ENCODE peak calls at places on chromosomes 3 and 15, in six cellular contexts. One of them, this sample, is unnamed.

GRCh38 chr3:127867412-127867811 is 45.1 kb upstream of the MGLL start:
- DNase-seq in tibial artery: no peak
- DNase-seq in upper lobe of right lung: no peak
- DNase-seq in uterus: no peak
- DNase-seq in CD8-positive, alpha-beta memory T cell: no peak
- DNase-seq in heart left ventricle: no peak
- DNase-seq in this sample: no peak

GRCh38 chr3:197564097-197564843 is 8.5 kb upstream of the BDH1 start:
- DNase-seq in tibial artery: no peak
- DNase-seq in upper lobe of right lung: no peak
- DNase-seq in uterus: no peak
- DNase-seq in CD8-positive, alpha-beta memory T cell: no peak
- DNase-seq in heart left ventricle: no peak
- DNase-seq in this sample: no peak

GRCh38 chr3:48885753-48886152 is 12.9 kb downstream of the SLC25A20 start:
- DNase-seq in tibial artery: no peak
- DNase-seq in upper lobe of right lung: no peak
- DNase-seq in uterus: no peak
- DNase-seq in CD8-positive, alpha-beta memory T cell: no peak
- DNase-seq in heart left ventricle: no peak
- DNase-seq in this sample: no peak

GRCh38 chr3:113485161-113485609 is 29.8 kb downstream of the SPICE1 start:
- DNase-seq in tibial artery: no peak
- DNase-seq in upper lobe of right lung: peak
- DNase-seq in uterus: no peak
- DNase-seq in CD8-positive, alpha-beta memory T cell: peak
- DNase-seq in heart left ventricle: no peak
- DNase-seq in this sample: no peak

GRCh38 chr3:19866751-19867347 is 67.2 kb downstream of the EFHB start:
- DNase-seq in tibial artery: peak
- DNase-seq in upper lobe of right lung: no peak
- DNase-seq in uterus: no peak
- DNase-seq in CD8-positive, alpha-beta memory T cell: no peak
- DNase-seq in heart left ventricle: peak
- DNase-seq in this sample: no peak

GRCh38 chr3:4614927-4615326 is 121.8 kb downstream of the ITPR1 start:
- DNase-seq in tibial artery: no peak
- DNase-seq in upper lobe of right lung: no peak
- DNase-seq in uterus: no peak
- DNase-seq in CD8-positive, alpha-beta memory T cell: no peak
- DNase-seq in heart left ventricle: no peak
- DNase-seq in this sample: no peak

GRCh38 chr15:67174864-67175573 is 79.4 kb downstream of the AAGAB start:
- DNase-seq in tibial artery: peak
- DNase-seq in upper lobe of right lung: no peak
- DNase-seq in uterus: no peak
- DNase-seq in CD8-positive, alpha-beta memory T cell: no peak
- DNase-seq in heart left ventricle: no peak
- DNase-seq in this sample: peak

GRCh38 chr3:69541823-69542264 is 156.0 kb upstream of the FRMD4B start:
- DNase-seq in tibial artery: no peak
- DNase-seq in upper lobe of right lung: peak
- DNase-seq in uterus: no peak
- DNase-seq in CD8-positive, alpha-beta memory T cell: no peak
- DNase-seq in heart left ventricle: peak
- DNase-seq in this sample: no peak

GRCh38 chr3:16147226-16147625 is 27.3 kb upstream of the GALNT15 start:
- DNase-seq in tibial artery: no peak
- DNase-seq in upper lobe of right lung: no peak
- DNase-seq in uterus: no peak
- DNase-seq in CD8-positive, alpha-beta memory T cell: no peak
- DNase-seq in heart left ventricle: no peak
- DNase-seq in this sample: no peak

GRCh38 chr15:25713736-25714537 is 149.2 kb downstream of the ATP10A start:
- DNase-seq in tibial artery: no peak
- DNase-seq in upper lobe of right lung: no peak
- DNase-seq in uterus: no peak
- DNase-seq in CD8-positive, alpha-beta memory T cell: no peak
- DNase-seq in heart left ventricle: no peak
- DNase-seq in this sample: no peak

GRCh38 chr3:100928638-100929428 is 64.4 kb downstream of the ABI3BP start:
- DNase-seq in tibial artery: no peak
- DNase-seq in upper lobe of right lung: no peak
- DNase-seq in uterus: no peak
- DNase-seq in CD8-positive, alpha-beta memory T cell: no peak
- DNase-seq in heart left ventricle: no peak
- DNase-seq in this sample: no peak

GRCh38 chr3:147256739-147257138 is 149.6 kb downstream of the ZIC4 start:
- DNase-seq in tibial artery: no peak
- DNase-seq in upper lobe of right lung: no peak
- DNase-seq in uterus: no peak
- DNase-seq in CD8-positive, alpha-beta memory T cell: no peak
- DNase-seq in heart left ventricle: no peak
- DNase-seq in this sample: no peak

GRCh38 chr3:11582123-11582968 is 61.4 kb downstream of the VGLL4 start:
- DNase-seq in tibial artery: peak
- DNase-seq in upper lobe of right lung: no peak
- DNase-seq in uterus: peak
- DNase-seq in CD8-positive, alpha-beta memory T cell: no peak
- DNase-seq in heart left ventricle: peak
- DNase-seq in this sample: no peak

GRCh38 chr3:195147649-195148121 is 123.3 kb downstream of the XXYLT1 start:
- DNase-seq in tibial artery: no peak
- DNase-seq in upper lobe of right lung: no peak
- DNase-seq in uterus: peak
- DNase-seq in CD8-positive, alpha-beta memory T cell: no peak
- DNase-seq in heart left ventricle: peak
- DNase-seq in this sample: no peak

GRCh38 chr3:184748219-184749135 is 36.6 kb upstream of the MAGEF1 start:
- DNase-seq in tibial artery: peak
- DNase-seq in upper lobe of right lung: no peak
- DNase-seq in uterus: no peak
- DNase-seq in CD8-positive, alpha-beta memory T cell: peak
- DNase-seq in heart left ventricle: no peak
- DNase-seq in this sample: no peak

GRCh38 chr3:19947549-19948071 is 713 bp downstream of the RAB5A start:
- DNase-seq in tibial artery: peak
- DNase-seq in upper lobe of right lung: no peak
- DNase-seq in uterus: peak
- DNase-seq in CD8-positive, alpha-beta memory T cell: peak
- DNase-seq in heart left ventricle: peak
- DNase-seq in this sample: no peak

GRCh38 chr3:58041826-58042324 is 33.7 kb downstream of the FLNB start:
- DNase-seq in tibial artery: no peak
- DNase-seq in upper lobe of right lung: no peak
- DNase-seq in uterus: no peak
- DNase-seq in CD8-positive, alpha-beta memory T cell: no peak
- DNase-seq in heart left ventricle: no peak
- DNase-seq in this sample: no peak

GRCh38 chr3:49357466-49358216 is 512 bp downstream of the GPX1 start:
- DNase-seq in tibial artery: peak
- DNase-seq in upper lobe of right lung: peak
- DNase-seq in uterus: peak
- DNase-seq in CD8-positive, alpha-beta memory T cell: peak
- DNase-seq in heart left ventricle: peak
- DNase-seq in this sample: no peak

GRCh38 chr3:39101022-39101689 is 6.3 kb downstream of the GORASP1 start:
- DNase-seq in tibial artery: no peak
- DNase-seq in upper lobe of right lung: no peak
- DNase-seq in uterus: no peak
- DNase-seq in CD8-positive, alpha-beta memory T cell: peak
- DNase-seq in heart left ventricle: no peak
- DNase-seq in this sample: no peak

GRCh38 chr3:109234300-109234699 is 82.0 kb downstream of the DPPA2 start:
- DNase-seq in tibial artery: no peak
- DNase-seq in upper lobe of right lung: no peak
- DNase-seq in uterus: no peak
- DNase-seq in CD8-positive, alpha-beta memory T cell: no peak
- DNase-seq in heart left ventricle: no peak
- DNase-seq in this sample: no peak

GRCh38 chr3:16583551-16583950 is 21.7 kb downstream of the DAZL start:
- DNase-seq in tibial artery: no peak
- DNase-seq in upper lobe of right lung: no peak
- DNase-seq in uterus: no peak
- DNase-seq in CD8-positive, alpha-beta memory T cell: no peak
- DNase-seq in heart left ventricle: no peak
- DNase-seq in this sample: no peak

GRCh38 chr15:50905055-50905454 is 3.4 kb upstream of the AP4E1 start:
- DNase-seq in tibial artery: no peak
- DNase-seq in upper lobe of right lung: no peak
- DNase-seq in uterus: no peak
- DNase-seq in CD8-positive, alpha-beta memory T cell: no peak
- DNase-seq in heart left ventricle: no peak
- DNase-seq in this sample: no peak

GRCh38 chr3:184157206-184157605 is 2.0 kb downstream of the DVL3 start:
- DNase-seq in tibial artery: no peak
- DNase-seq in upper lobe of right lung: peak
- DNase-seq in uterus: no peak
- DNase-seq in CD8-positive, alpha-beta memory T cell: no peak
- DNase-seq in heart left ventricle: no peak
- DNase-seq in this sample: no peak

GRCh38 chr15:83396071-83396470 is 51.1 kb upstream of the SH3GL3 start:
- DNase-seq in tibial artery: no peak
- DNase-seq in upper lobe of right lung: no peak
- DNase-seq in uterus: no peak
- DNase-seq in CD8-positive, alpha-beta memory T cell: no peak
- DNase-seq in heart left ventricle: no peak
- DNase-seq in this sample: no peak

GRCh38 chr15:35078221-35078915 is 6.7 kb downstream of the NANOGP8 start:
- DNase-seq in tibial artery: no peak
- DNase-seq in upper lobe of right lung: no peak
- DNase-seq in uterus: peak
- DNase-seq in CD8-positive, alpha-beta memory T cell: no peak
- DNase-seq in heart left ventricle: no peak
- DNase-seq in this sample: peak

GRCh38 chr15:48855501-48856440 is 22.2 kb upstream of the EID1 start:
- DNase-seq in tibial artery: no peak
- DNase-seq in upper lobe of right lung: no peak
- DNase-seq in uterus: peak
- DNase-seq in CD8-positive, alpha-beta memory T cell: no peak
- DNase-seq in heart left ventricle: no peak
- DNase-seq in this sample: no peak

GRCh38 chr3:127151992-127152391 is 40.9 kb upstream of the PRR23E start:
- DNase-seq in tibial artery: no peak
- DNase-seq in upper lobe of right lung: no peak
- DNase-seq in uterus: no peak
- DNase-seq in CD8-positive, alpha-beta memory T cell: no peak
- DNase-seq in heart left ventricle: no peak
- DNase-seq in this sample: no peak

GRCh38 chr3:68256635-68257034 is 602.2 kb upstream of the SUCLG2 start:
- DNase-seq in tibial artery: no peak
- DNase-seq in upper lobe of right lung: no peak
- DNase-seq in uterus: no peak
- DNase-seq in CD8-positive, alpha-beta memory T cell: no peak
- DNase-seq in heart left ventricle: no peak
- DNase-seq in this sample: no peak

GRCh38 chr3:43870844-43871626 is 180.3 kb downstream of the ABHD5 start:
- DNase-seq in tibial artery: no peak
- DNase-seq in upper lobe of right lung: no peak
- DNase-seq in uterus: no peak
- DNase-seq in CD8-positive, alpha-beta memory T cell: no peak
- DNase-seq in heart left ventricle: no peak
- DNase-seq in this sample: no peak

GRCh38 chr3:193590088-193590856 is 2.7 kb upstream of the OPA1 start:
- DNase-seq in tibial artery: no peak
- DNase-seq in upper lobe of right lung: no peak
- DNase-seq in uterus: no peak
- DNase-seq in CD8-positive, alpha-beta memory T cell: no peak
- DNase-seq in heart left ventricle: no peak
- DNase-seq in this sample: peak

GRCh38 chr3:13025090-13025489 is 48.1 kb downstream of the IQSEC1 start:
- DNase-seq in tibial artery: peak
- DNase-seq in upper lobe of right lung: peak
- DNase-seq in uterus: no peak
- DNase-seq in CD8-positive, alpha-beta memory T cell: no peak
- DNase-seq in heart left ventricle: no peak
- DNase-seq in this sample: no peak

GRCh38 chr3:42936157-42936981 is 30.4 kb downstream of the ZNF662 start:
- DNase-seq in tibial artery: no peak
- DNase-seq in upper lobe of right lung: peak
- DNase-seq in uterus: peak
- DNase-seq in CD8-positive, alpha-beta memory T cell: no peak
- DNase-seq in heart left ventricle: peak
- DNase-seq in this sample: no peak

GRCh38 chr3:13139471-13140065 is 66.3 kb upstream of the IQSEC1 start:
- DNase-seq in tibial artery: peak
- DNase-seq in upper lobe of right lung: peak
- DNase-seq in uterus: no peak
- DNase-seq in CD8-positive, alpha-beta memory T cell: no peak
- DNase-seq in heart left ventricle: no peak
- DNase-seq in this sample: no peak

GRCh38 chr15:42011074-42011473 is 9.8 kb downstream of the PLA2G4E start:
- DNase-seq in tibial artery: no peak
- DNase-seq in upper lobe of right lung: no peak
- DNase-seq in uterus: no peak
- DNase-seq in CD8-positive, alpha-beta memory T cell: no peak
- DNase-seq in heart left ventricle: no peak
- DNase-seq in this sample: no peak

GRCh38 chr3:99703535-99703934 is 65.1 kb downstream of the COL8A1 start:
- DNase-seq in tibial artery: no peak
- DNase-seq in upper lobe of right lung: no peak
- DNase-seq in uterus: no peak
- DNase-seq in CD8-positive, alpha-beta memory T cell: no peak
- DNase-seq in heart left ventricle: no peak
- DNase-seq in this sample: no peak
- H3K27ac ChIP-seq in tibial artery: peak
- H3K27ac ChIP-seq in upper lobe of right lung: no peak
- H3K27ac ChIP-seq in uterus: no peak
- H3K27ac ChIP-seq in CD8-positive, alpha-beta memory T cell: no peak
- H3K27ac ChIP-seq in heart left ventricle: no peak
- H3K27ac ChIP-seq in this sample: no peak

GRCh38 chr15:88899251-88899650 is 3.9 kb upstream of the HAPLN3 start:
- DNase-seq in tibial artery: no peak
- DNase-seq in upper lobe of right lung: no peak
- DNase-seq in uterus: no peak
- DNase-seq in CD8-positive, alpha-beta memory T cell: no peak
- DNase-seq in heart left ventricle: no peak
- DNase-seq in this sample: no peak
- H3K27ac ChIP-seq in tibial artery: peak
- H3K27ac ChIP-seq in upper lobe of right lung: no peak
- H3K27ac ChIP-seq in uterus: no peak
- H3K27ac ChIP-seq in CD8-positive, alpha-beta memory T cell: no peak
- H3K27ac ChIP-seq in heart left ventricle: no peak
- H3K27ac ChIP-seq in this sample: no peak

GRCh38 chr3:9855594-9855993 is 11.8 kb upstream of the RPUSD3 start:
- DNase-seq in tibial artery: no peak
- DNase-seq in upper lobe of right lung: no peak
- DNase-seq in uterus: no peak
- DNase-seq in CD8-positive, alpha-beta memory T cell: no peak
- DNase-seq in heart left ventricle: no peak
- DNase-seq in this sample: no peak
- H3K27ac ChIP-seq in tibial artery: no peak
- H3K27ac ChIP-seq in upper lobe of right lung: no peak
- H3K27ac ChIP-seq in uterus: no peak
- H3K27ac ChIP-seq in CD8-positive, alpha-beta memory T cell: no peak
- H3K27ac ChIP-seq in heart left ventricle: no peak
- H3K27ac ChIP-seq in this sample: no peak

DNA sequence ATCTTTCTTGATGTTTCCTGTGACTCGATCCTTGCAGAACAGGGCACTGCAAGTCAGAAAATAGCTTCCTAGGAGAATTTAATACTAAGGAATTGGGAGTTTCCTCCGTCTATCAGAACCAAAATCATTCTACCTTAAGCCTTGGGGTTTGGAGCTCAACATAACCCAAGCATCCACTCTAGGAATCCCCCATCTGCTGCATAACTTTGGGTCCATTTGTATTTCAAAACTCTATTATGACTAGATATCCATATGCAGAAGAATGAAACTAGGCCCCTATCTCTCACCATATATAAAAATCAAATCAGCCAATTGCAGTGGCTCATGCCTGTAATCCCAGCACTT is 61.7 kb upstream of the AKAP13 start:
- DNase-seq in tibial artery: no peak
- DNase-seq in upper lobe of right lung: no peak
- DNase-seq in uterus: no peak
- DNase-seq in CD8-positive, alpha-beta memory T cell: no peak
- DNase-seq in heart left ventricle: no peak
- DNase-seq in this sample: no peak
- H3K27ac ChIP-seq in tibial artery: no peak
- H3K27ac ChIP-seq in upper lobe of right lung: no peak
- H3K27ac ChIP-seq in uterus: no peak
- H3K27ac ChIP-seq in CD8-positive, alpha-beta memory T cell: no peak
- H3K27ac ChIP-seq in heart left ventricle: no peak
- H3K27ac ChIP-seq in this sample: peak